ENCODE peak calls at places on chromosomes 12 and 14, in four cellular contexts. One of them, this sample, is unnamed. For H3K36me3, the result is how much of the 10 kb centered on the place peaks cover.

GRCh38 chr14:102088012-102088792 is 1.4 kb upstream of the HSP90AA1 start:
- DNase-seq in mammary epithelial cell: peak
- DNase-seq in SK-N-SH: no peak
- DNase-seq in DND-41: peak
- DNase-seq in this sample: no peak

GRCh38 chr12:84704851-84705250 is 207.7 kb downstream of the SLC6A15 start:
- DNase-seq in mammary epithelial cell: no peak
- DNase-seq in SK-N-SH: no peak
- DNase-seq in DND-41: no peak
- DNase-seq in this sample: no peak

GRCh38 chr14:91870001-91870400 is 2.7 kb upstream of the TC2N start:
- DNase-seq in mammary epithelial cell: peak
- DNase-seq in SK-N-SH: no peak
- DNase-seq in DND-41: peak
- DNase-seq in this sample: no peak

GRCh38 chr12:97112161-97112560 is 205.1 kb downstream of the NEDD1 start:
- DNase-seq in mammary epithelial cell: no peak
- DNase-seq in SK-N-SH: no peak
- DNase-seq in DND-41: no peak
- DNase-seq in this sample: no peak

GRCh38 chr12:94297325-94297724 is 148.9 kb downstream of the PLXNC1 start:
- DNase-seq in mammary epithelial cell: no peak
- DNase-seq in SK-N-SH: no peak
- DNase-seq in DND-41: no peak
- DNase-seq in this sample: no peak

GRCh38 chr12:57519758-57520007 is 631 bp downstream of the DDIT3 start:
- DNase-seq in mammary epithelial cell: no peak
- DNase-seq in SK-N-SH: no peak
- DNase-seq in DND-41: peak
- DNase-seq in this sample: no peak

GRCh38 chr14:67674480-67675218 is at the start of gene VTI1B:
- DNase-seq in mammary epithelial cell: peak
- DNase-seq in SK-N-SH: peak
- DNase-seq in DND-41: peak
- DNase-seq in this sample: peak

GRCh38 chr14:34874386-34875030 is 652 bp downstream of the BAZ1A start:
- DNase-seq in mammary epithelial cell: peak
- DNase-seq in SK-N-SH: peak
- DNase-seq in DND-41: peak
- DNase-seq in this sample: peak

GRCh38 chr14:58574623-58575022 is 63.1 kb upstream of the DACT1 start:
- DNase-seq in mammary epithelial cell: no peak
- DNase-seq in SK-N-SH: no peak
- DNase-seq in DND-41: no peak
- DNase-seq in this sample: no peak

GRCh38 chr12:6424848-6425247 is 19.9 kb upstream of the CD27 start:
- DNase-seq in mammary epithelial cell: no peak
- DNase-seq in SK-N-SH: no peak
- DNase-seq in DND-41: no peak
- DNase-seq in this sample: no peak

GRCh38 chr12:79658221-79658620 is 32.5 kb downstream of the PAWR start:
- DNase-seq in mammary epithelial cell: no peak
- DNase-seq in SK-N-SH: no peak
- DNase-seq in DND-41: no peak
- DNase-seq in this sample: peak

GRCh38 chr14:72521045-72521444 is 372.9 kb downstream of the DPF3 start:
- DNase-seq in mammary epithelial cell: peak
- DNase-seq in SK-N-SH: no peak
- DNase-seq in DND-41: no peak
- DNase-seq in this sample: no peak

GRCh38 chr14:54798465-54799124 is 104.0 kb downstream of the GCH1 start:
- DNase-seq in mammary epithelial cell: no peak
- DNase-seq in SK-N-SH: no peak
- DNase-seq in DND-41: no peak
- DNase-seq in this sample: no peak

GRCh38 chr12:91382081-91382543 is 199.5 kb upstream of the DCN start:
- DNase-seq in mammary epithelial cell: peak
- DNase-seq in SK-N-SH: peak
- DNase-seq in DND-41: peak
- DNase-seq in this sample: peak

GRCh38 chr14:64773046-64773445 is 68.8 kb downstream of the PLEKHG3 start:
- DNase-seq in mammary epithelial cell: no peak
- DNase-seq in SK-N-SH: no peak
- DNase-seq in DND-41: no peak
- DNase-seq in this sample: no peak
- H3K36me3 ChIP-seq in mammary epithelial cell: under half
- H3K36me3 ChIP-seq in SK-N-SH: under half
- H3K36me3 ChIP-seq in DND-41: under half
- H3K36me3 ChIP-seq in this sample: under half

GRCh38 chr12:102481705-102482104 is 1.3 kb upstream of the IGF1 start:
- DNase-seq in mammary epithelial cell: no peak
- DNase-seq in SK-N-SH: no peak
- DNase-seq in DND-41: no peak
- DNase-seq in this sample: no peak
- H3K9ac ChIP-seq in mammary epithelial cell: no peak
- H3K9ac ChIP-seq in SK-N-SH: no peak
- H3K9ac ChIP-seq in DND-41: no peak
- H3K9ac ChIP-seq in this sample: no peak

GRCh38 chr12:122139941-122140340 is 34.1 kb downstream of the IL31 start:
- DNase-seq in mammary epithelial cell: no peak
- DNase-seq in SK-N-SH: no peak
- DNase-seq in DND-41: no peak
- DNase-seq in this sample: no peak
- H3K36me3 ChIP-seq in mammary epithelial cell: under half
- H3K36me3 ChIP-seq in SK-N-SH: half or more
- H3K36me3 ChIP-seq in DND-41: under half
- H3K36me3 ChIP-seq in this sample: half or more

DNA sequence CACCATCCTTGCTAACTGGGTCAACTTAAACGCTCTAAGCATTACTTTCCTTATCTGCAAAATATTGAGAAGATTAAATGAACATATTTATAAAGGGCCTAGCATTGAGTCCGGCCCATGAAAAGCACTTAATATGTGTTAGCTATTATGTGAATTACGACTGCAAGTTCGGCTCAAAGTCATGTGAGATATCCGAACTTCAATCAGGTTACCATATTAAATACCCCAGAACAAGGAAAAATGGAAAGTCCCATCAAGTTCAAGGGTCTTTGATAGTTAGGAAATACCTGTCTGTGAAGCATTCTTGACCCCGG is 487 bp upstream of the NRDE2 start:
- DNase-seq in mammary epithelial cell: no peak
- DNase-seq in SK-N-SH: no peak
- DNase-seq in DND-41: no peak
- DNase-seq in this sample: no peak
- H3K9ac ChIP-seq in mammary epithelial cell: no peak
- H3K9ac ChIP-seq in SK-N-SH: no peak
- H3K9ac ChIP-seq in DND-41: no peak
- H3K9ac ChIP-seq in this sample: peak

DNA sequence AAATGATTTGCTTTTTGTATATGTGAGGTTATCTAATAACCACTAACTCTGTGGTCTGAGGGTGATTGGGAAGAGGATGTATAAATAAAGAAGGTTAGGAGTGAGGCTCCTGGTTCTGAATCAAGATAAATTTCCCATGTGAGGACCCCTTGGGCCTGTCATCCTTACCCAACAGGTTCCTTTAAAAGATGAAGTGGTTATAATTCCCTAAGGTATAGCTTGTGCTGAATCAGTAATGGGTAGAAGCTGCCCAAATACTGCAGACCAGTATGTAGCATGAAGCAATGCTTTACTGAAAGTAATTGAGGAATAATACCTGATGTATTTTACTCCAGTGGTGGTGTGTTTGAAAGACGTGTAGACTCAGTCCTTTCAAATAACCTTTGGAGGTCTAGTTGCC is 8.7 kb downstream of the EID3 start:
- DNase-seq in mammary epithelial cell: no peak
- DNase-seq in SK-N-SH: no peak
- DNase-seq in DND-41: no peak
- DNase-seq in this sample: no peak
- H3K36me3 ChIP-seq in mammary epithelial cell: under half
- H3K36me3 ChIP-seq in SK-N-SH: half or more
- H3K36me3 ChIP-seq in DND-41: half or more
- H3K36me3 ChIP-seq in this sample: half or more

GRCh38 chr12:89838846-89839245 is 130.2 kb upstream of the ATP2B1 start:
- DNase-seq in mammary epithelial cell: no peak
- DNase-seq in SK-N-SH: no peak
- DNase-seq in DND-41: no peak
- DNase-seq in this sample: no peak

GRCh38 chr12:89844539-89844938 is 135.9 kb upstream of the ATP2B1 start:
- DNase-seq in mammary epithelial cell: peak
- DNase-seq in SK-N-SH: no peak
- DNase-seq in DND-41: no peak
- DNase-seq in this sample: no peak

GRCh38 chr12:89839427-89839826 is 130.8 kb upstream of the ATP2B1 start:
- DNase-seq in mammary epithelial cell: no peak
- DNase-seq in SK-N-SH: no peak
- DNase-seq in DND-41: no peak
- DNase-seq in this sample: no peak

GRCh38 chr12:89836026-89836425 is 127.4 kb upstream of the ATP2B1 start:
- DNase-seq in mammary epithelial cell: no peak
- DNase-seq in SK-N-SH: no peak
- DNase-seq in DND-41: no peak
- DNase-seq in this sample: no peak

GRCh38 chr12:89840162-89840922 is 131.7 kb upstream of the ATP2B1 start:
- DNase-seq in mammary epithelial cell: no peak
- DNase-seq in SK-N-SH: no peak
- DNase-seq in DND-41: no peak
- DNase-seq in this sample: peak
- H3K9ac ChIP-seq in mammary epithelial cell: no peak
- H3K9ac ChIP-seq in SK-N-SH: no peak
- H3K9ac ChIP-seq in DND-41: no peak
- H3K9ac ChIP-seq in this sample: no peak

This sample was measured in adipocyte.